ENCODE peak calls at places on chromosomes 7 and 10, in six cellular contexts. R, O, F, K, B and D are unnamed samples.

GRCh38 chr7:25095516-25096345 is 29.3 kb downstream of the CYCS start:
- DNase-seq in R (no peak), O (peak; percentile 18), F (peak; percentile 33), K (no peak), B (peak; percentile 27), D (no peak)

GRCh38 chr7:132373041-132373440 is 203.2 kb downstream of the PLXNA4 start:
- DNase-seq in R (no peak), O (no peak), F (no peak), K (no peak), B (no peak), D (no peak)

GRCh38 chr10:125689955-125690569 is 7.1 kb upstream of the TEX36 start:
- DNase-seq in R (no peak), O (no peak), F (no peak), K (no peak), B (no peak), D (no peak)

GRCh38 chr10:63901228-63901627 is 380.0 kb downstream of the REEP3 start:
- DNase-seq in R (no peak), O (peak; percentile 4), F (no peak), K (peak; percentile 45), B (no peak), D (peak; percentile 15)

GRCh38 chr10:6920072-6921019 is 340.3 kb upstream of the PRKCQ start:
- DNase-seq in R (no peak), O (peak; percentile 68), F (peak; percentile 33), K (peak; percentile 87), B (peak; percentile 48), D (peak; percentile 92)

GRCh38 chr7:105766421-105767191 is 109.8 kb downstream of the ATXN7L1 start:
- DNase-seq in R (no peak), O (no peak), F (no peak), K (no peak), B (no peak), D (no peak)

GRCh38 chr10:73094986-73095478 is 1.6 kb downstream of the P4HA1 start:
- DNase-seq in R (no peak), O (no peak), F (no peak), K (no peak), B (no peak), D (no peak)

GRCh38 chr7:30057741-30058140 is 29.5 kb downstream of the PLEKHA8 start:
- DNase-seq in R (no peak), O (no peak), F (no peak), K (no peak), B (no peak), D (no peak)

GRCh38 chr10:22534849-22535604 is 179.4 kb downstream of the PIP4K2A start:
- DNase-seq in R (no peak), O (no peak), F (peak; percentile 76), K (no peak), B (no peak), D (no peak)

GRCh38 chr7:9082203-9082602 is 648.8 kb downstream of the NXPH1 start:
- DNase-seq in R (no peak), O (no peak), F (no peak), K (no peak), B (no peak), D (no peak)

GRCh38 chr7:156932006-156932405 is 17.5 kb upstream of the NOM1 start:
- DNase-seq in R (no peak), O (peak; percentile 58), F (no peak), K (no peak), B (peak; percentile 97), D (no peak)

GRCh38 chr10:99623919-99624318 is 3.7 kb upstream of the SLC25A28 start:
- DNase-seq in R (no peak), O (no peak), F (no peak), K (no peak), B (no peak), D (no peak)

GRCh38 chr10:99621454-99622246 is 1.4 kb upstream of the SLC25A28 start:
- DNase-seq in R (no peak), O (no peak), F (no peak), K (peak; percentile 13), B (no peak), D (no peak)

GRCh38 chr10:99620713-99621453 is 644 bp upstream of the SLC25A28 start:
- DNase-seq in R (peak; percentile 26), O (peak; percentile 96), F (peak; percentile 83), K (peak; percentile 83), B (peak; percentile 94), D (peak; percentile 97)

GRCh38 chr10:99619090-99619800 is 994 bp downstream of the SLC25A28 start:
- DNase-seq in R (peak; percentile 39), O (no peak), F (no peak), K (no peak), B (peak; percentile 69), D (peak; percentile 43)

GRCh38 chr10:99619851-99620712 is at the start of gene SLC25A28:
- DNase-seq in R (peak; percentile 100), O (peak; percentile 100), F (peak; percentile 100), K (peak; percentile 94), B (peak; percentile 100), D (peak; percentile 100)
- TF ChIP-seq POLR2A in R (no peak), O (peak; percentile 24), F (peak; percentile 35), K (no peak), B (no peak), D (no peak)

DNA sequence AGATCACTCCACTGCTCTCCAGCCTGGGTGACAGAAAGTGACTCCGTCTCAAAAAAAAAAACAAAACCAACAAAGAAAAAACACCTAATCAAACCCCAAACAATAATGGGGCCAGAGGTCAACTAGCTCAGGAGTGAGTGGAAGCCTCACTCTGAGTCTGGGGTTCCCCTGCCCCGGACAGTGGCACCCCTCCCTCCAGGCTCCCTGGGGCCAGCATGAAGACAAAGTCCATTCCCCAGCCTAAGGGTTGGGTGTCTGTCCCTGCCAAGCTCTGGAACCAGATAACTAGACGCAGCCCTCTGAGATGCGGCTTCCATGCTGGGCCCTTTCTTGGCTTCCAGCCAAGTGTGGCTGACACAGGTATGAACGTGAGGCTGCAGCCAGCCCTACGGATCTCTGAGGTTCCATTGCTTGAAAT is 1.7 kb upstream of the FUOM start:
- DNase-seq in R (no peak), O (no peak), F (peak; percentile 76), K (peak; percentile 62), B (no peak), D (no peak)
- TF ChIP-seq MYC in R (no peak), O (no peak), F (peak; percentile 16), K (no peak), B (no peak), D (no peak)

GRCh38 chr10:24722131-24722675 is 1.5 kb downstream of the ARHGAP21 start:
- DNase-seq in R (no peak), O (peak; percentile 47), F (no peak), K (no peak), B (peak; percentile 44), D (peak; percentile 19)

GRCh38 chr10:24723386-24723787 is 300 bp downstream of the ARHGAP21 start:
- DNase-seq in R (no peak), O (no peak), F (no peak), K (peak; percentile 38), B (no peak), D (no peak)

GRCh38 chr10:24721254-24722106 is 2.2 kb downstream of the ARHGAP21 start:
- DNase-seq in R (no peak), O (peak; percentile 45), F (no peak), K (peak; percentile 42), B (peak; percentile 55), D (no peak)

GRCh38 chr10:24723788-24724380 is at the start of gene ARHGAP21:
- DNase-seq in R (no peak), O (peak; percentile 66), F (no peak), K (peak; percentile 68), B (peak; percentile 73), D (peak; percentile 62)

DNA sequence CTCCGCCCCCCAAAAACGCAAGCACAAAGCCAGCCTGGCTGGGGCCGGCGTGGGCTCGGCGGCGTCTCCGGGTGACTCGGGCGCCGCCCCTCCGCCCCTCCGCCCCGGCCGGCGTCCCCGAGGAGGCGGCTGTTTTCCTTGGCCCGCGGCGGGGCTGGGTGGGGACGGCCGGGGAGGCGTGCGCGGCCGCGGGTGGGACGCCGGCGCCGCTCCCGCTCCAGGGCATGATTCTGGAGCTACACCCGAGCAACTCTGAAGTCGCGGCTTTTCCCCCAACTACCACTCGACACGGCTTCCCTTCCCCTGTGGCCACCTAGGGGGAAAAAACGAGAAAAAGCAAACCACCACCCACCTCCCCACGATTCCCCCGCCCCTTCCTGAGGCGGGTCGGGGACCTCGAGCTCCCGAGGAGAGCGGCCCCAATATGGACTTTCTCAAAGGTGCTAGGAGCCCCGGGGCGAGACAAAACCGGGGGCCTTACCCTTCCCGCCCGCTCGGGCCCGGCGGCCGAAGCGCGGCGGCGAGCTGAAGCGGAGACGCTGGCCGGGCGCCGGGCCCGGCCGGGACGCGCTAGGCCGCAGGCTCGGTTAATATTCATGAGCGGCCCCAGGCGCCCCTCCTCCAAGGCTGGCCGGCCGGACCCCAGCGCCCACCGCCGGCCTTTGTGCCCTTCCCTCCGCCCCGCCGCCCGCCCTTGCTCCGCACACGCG is 856 bp downstream of the ARHGAP21 start:
- DNase-seq in R (no peak), O (peak; percentile 60), F (peak; percentile 41), K (peak; percentile 62), B (peak; percentile 59), D (peak; percentile 57)
- TF ChIP-seq POLR2A in R (peak; percentile 56), O (peak; percentile 7), F (no peak), K (peak; percentile 61), B (no peak), D (no peak)

DNA sequence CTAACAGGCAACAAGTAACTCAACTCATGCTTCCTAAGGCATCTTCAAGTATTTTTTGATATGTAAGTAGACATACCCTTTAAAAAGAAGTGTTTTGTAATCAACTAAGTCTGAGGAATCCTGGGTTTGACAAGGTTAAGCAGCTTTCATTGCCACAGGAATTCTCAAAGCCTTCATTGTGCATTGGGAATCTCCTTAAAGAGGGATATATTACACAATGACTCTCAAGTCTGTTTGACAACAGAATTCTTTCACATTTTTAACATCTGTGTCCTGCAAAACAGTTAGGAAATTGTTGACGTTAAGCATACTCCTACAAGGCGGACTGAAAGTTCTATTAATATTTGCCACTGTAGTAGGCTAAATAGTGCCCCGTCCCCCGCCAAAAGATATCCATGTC is 71.4 kb downstream of the SGMS1 start:
- DNase-seq in R (no peak), O (no peak), F (no peak), K (no peak), B (no peak), D (no peak)
- TF ChIP-seq MYC in R (no peak), O (no peak), F (no peak), K (no peak), B (no peak), D (no peak)

DNA sequence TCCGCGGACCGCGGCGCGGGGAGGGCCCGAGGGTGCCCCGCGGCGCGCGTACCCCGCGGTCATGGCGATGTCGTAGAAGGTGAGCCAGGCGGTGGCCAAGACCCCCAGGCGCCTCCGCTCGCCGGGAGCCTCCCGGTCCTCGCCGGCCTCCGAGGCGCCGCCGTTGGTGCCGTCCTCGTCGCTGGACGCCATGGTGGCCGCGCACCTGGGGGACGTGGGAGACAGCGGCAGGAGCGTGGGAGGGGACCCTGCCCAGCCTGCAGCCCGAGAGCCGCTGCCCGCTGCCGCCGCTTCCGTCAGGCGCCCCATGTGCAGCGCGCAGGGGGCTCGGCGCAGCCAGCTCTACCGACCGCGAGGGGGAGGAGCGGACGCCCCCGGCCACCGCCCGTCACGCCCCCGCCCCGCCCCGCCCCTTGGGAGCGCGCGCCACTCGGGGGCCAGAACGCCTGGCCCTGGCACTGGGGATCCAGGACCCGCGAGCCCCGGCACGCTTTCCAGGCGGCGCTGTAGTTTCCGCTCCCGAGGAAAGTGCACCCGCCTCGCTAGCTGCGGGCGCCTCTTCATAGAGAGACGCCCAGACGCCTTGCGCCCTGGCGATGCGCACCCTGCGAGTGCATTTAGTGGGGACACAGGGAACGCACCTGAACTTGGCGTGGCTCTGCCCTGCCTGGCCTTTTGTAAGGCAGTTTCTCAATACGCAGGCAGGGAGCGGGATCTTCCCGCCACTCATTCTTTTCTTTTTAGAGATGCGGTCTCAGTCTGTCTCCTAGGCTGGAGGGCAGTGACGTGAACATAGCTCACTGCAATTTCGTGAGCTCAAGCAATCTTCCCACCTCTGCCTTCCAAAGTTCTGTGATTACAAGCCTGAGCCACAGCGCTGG is at the start of gene HACD1:
- DNase-seq in R (no peak), O (peak; percentile 82), F (peak; percentile 73), K (peak; percentile 66), B (peak; percentile 65), D (peak; percentile 80)
- TF ChIP-seq POLR2A in R (peak; percentile 51), O (peak; percentile 77), F (peak; percentile 82), K (no peak), B (peak; percentile 31), D (peak; percentile 39)

GRCh38 chr10:127308031-127308430 is 111.6 kb upstream of the INSYN2A start:
- DNase-seq in R (no peak), O (no peak), F (no peak), K (no peak), B (no peak), D (no peak)
- TF ChIP-seq MYC in R (no peak), O (no peak), F (no peak), K (no peak), B (no peak), D (no peak)